ENCODE peak calls at places on chromosomes 2 and 18, in nine cellular contexts. One of them, this sample, is unnamed.

GRCh38 chr18:39801848-39802247 is 2153.2 kb upstream of the PIK3C3 start:
- DNase-seq in foreskin fibroblast: no peak
- DNase-seq in thyroid gland: no peak
- DNase-seq in endodermal cell: no peak
- DNase-seq in A549: peak
- DNase-seq in ovary: no peak
- DNase-seq in astrocyte of the spinal cord: no peak
- DNase-seq in A673: no peak
- DNase-seq in dorsolateral prefrontal cortex: no peak
- DNase-seq in this sample: no peak

GRCh38 chr2:211455225-211455841 is 898.9 kb downstream of the CPS1 start:
- DNase-seq in dorsolateral prefrontal cortex: peak
- DNase-seq in endodermal cell: peak
- DNase-seq in astrocyte of the spinal cord: peak
- DNase-seq in A549: peak
- DNase-seq in A673: peak
- DNase-seq in thyroid gland: peak
- DNase-seq in foreskin fibroblast: peak
- DNase-seq in ovary: peak
- DNase-seq in this sample: no peak

GRCh38 chr2:152762202-152762601 is 43.8 kb downstream of the ARL6IP6 start:
- DNase-seq in ovary: no peak
- DNase-seq in endodermal cell: peak
- DNase-seq in astrocyte of the spinal cord: peak
- DNase-seq in dorsolateral prefrontal cortex: no peak
- DNase-seq in thyroid gland: no peak
- DNase-seq in foreskin fibroblast: peak
- DNase-seq in A549: no peak
- DNase-seq in A673: peak
- DNase-seq in this sample: no peak

GRCh38 chr2:102025016-102025491 is 33.3 kb downstream of the IL1R2 start:
- DNase-seq in A673: no peak
- DNase-seq in endodermal cell: no peak
- DNase-seq in ovary: no peak
- DNase-seq in foreskin fibroblast: peak
- DNase-seq in astrocyte of the spinal cord: peak
- DNase-seq in dorsolateral prefrontal cortex: no peak
- DNase-seq in thyroid gland: no peak
- DNase-seq in A549: no peak
- DNase-seq in this sample: no peak

GRCh38 chr2:190664240-190664639 is 15.4 kb downstream of the NAB1 start:
- DNase-seq in ovary: no peak
- DNase-seq in thyroid gland: no peak
- DNase-seq in astrocyte of the spinal cord: peak
- DNase-seq in A673: no peak
- DNase-seq in endodermal cell: no peak
- DNase-seq in foreskin fibroblast: no peak
- DNase-seq in dorsolateral prefrontal cortex: no peak
- DNase-seq in A549: no peak
- DNase-seq in this sample: no peak

GRCh38 chr2:72969706-72970105 is 52.4 kb downstream of the EMX1 start:
- DNase-seq in dorsolateral prefrontal cortex: no peak
- DNase-seq in A673: no peak
- DNase-seq in astrocyte of the spinal cord: no peak
- DNase-seq in foreskin fibroblast: no peak
- DNase-seq in A549: no peak
- DNase-seq in endodermal cell: no peak
- DNase-seq in thyroid gland: no peak
- DNase-seq in ovary: no peak
- DNase-seq in this sample: peak

GRCh38 chr2:113117594-113118262 is 9.7 kb upstream of the IL1RN start:
- DNase-seq in dorsolateral prefrontal cortex: no peak
- DNase-seq in astrocyte of the spinal cord: peak
- DNase-seq in A673: no peak
- DNase-seq in A549: no peak
- DNase-seq in foreskin fibroblast: peak
- DNase-seq in thyroid gland: peak
- DNase-seq in endodermal cell: no peak
- DNase-seq in ovary: no peak
- DNase-seq in this sample: peak

GRCh38 chr2:19109521-19109920 is 248.9 kb downstream of the OSR1 start:
- DNase-seq in A549: no peak
- DNase-seq in ovary: no peak
- DNase-seq in A673: no peak
- DNase-seq in astrocyte of the spinal cord: peak
- DNase-seq in dorsolateral prefrontal cortex: no peak
- DNase-seq in endodermal cell: no peak
- DNase-seq in foreskin fibroblast: no peak
- DNase-seq in thyroid gland: no peak
- DNase-seq in this sample: no peak

GRCh38 chr2:104250635-104251034 is 603.3 kb upstream of the POU3F3 start:
- DNase-seq in astrocyte of the spinal cord: no peak
- DNase-seq in dorsolateral prefrontal cortex: no peak
- DNase-seq in A673: no peak
- DNase-seq in ovary: no peak
- DNase-seq in endodermal cell: no peak
- DNase-seq in foreskin fibroblast: no peak
- DNase-seq in thyroid gland: no peak
- DNase-seq in A549: peak
- DNase-seq in this sample: no peak

GRCh38 chr2:237290249-237290648 is 123.7 kb downstream of the COL6A3 start:
- DNase-seq in dorsolateral prefrontal cortex: no peak
- DNase-seq in thyroid gland: peak
- DNase-seq in A549: no peak
- DNase-seq in foreskin fibroblast: peak
- DNase-seq in endodermal cell: no peak
- DNase-seq in ovary: peak
- DNase-seq in A673: no peak
- DNase-seq in astrocyte of the spinal cord: no peak
- DNase-seq in this sample: peak

GRCh38 chr18:48948112-48949050 is 2.4 kb downstream of the SMAD7 start:
- DNase-seq in A549: no peak
- DNase-seq in dorsolateral prefrontal cortex: peak
- DNase-seq in endodermal cell: peak
- DNase-seq in thyroid gland: peak
- DNase-seq in astrocyte of the spinal cord: peak
- DNase-seq in foreskin fibroblast: peak
- DNase-seq in A673: peak
- DNase-seq in ovary: no peak
- DNase-seq in this sample: peak

GRCh38 chr18:79857082-79857661 is 59.4 kb downstream of the KCNG2 start:
- DNase-seq in thyroid gland: peak
- DNase-seq in A673: peak
- DNase-seq in endodermal cell: peak
- DNase-seq in foreskin fibroblast: peak
- DNase-seq in dorsolateral prefrontal cortex: no peak
- DNase-seq in astrocyte of the spinal cord: peak
- DNase-seq in ovary: no peak
- DNase-seq in A549: peak
- DNase-seq in this sample: no peak

GRCh38 chr2:220580113-220580512 is 952.7 kb downstream of the SLC4A3 start:
- DNase-seq in foreskin fibroblast: no peak
- DNase-seq in dorsolateral prefrontal cortex: no peak
- DNase-seq in endodermal cell: no peak
- DNase-seq in A673: no peak
- DNase-seq in ovary: no peak
- DNase-seq in astrocyte of the spinal cord: no peak
- DNase-seq in A549: no peak
- DNase-seq in thyroid gland: no peak
- DNase-seq in this sample: no peak

GRCh38 chr18:55085557-55086285 is 126.5 kb upstream of the CCDC68 start:
- DNase-seq in A549: no peak
- DNase-seq in A673: no peak
- DNase-seq in endodermal cell: no peak
- DNase-seq in astrocyte of the spinal cord: no peak
- DNase-seq in ovary: no peak
- DNase-seq in foreskin fibroblast: no peak
- DNase-seq in dorsolateral prefrontal cortex: no peak
- DNase-seq in thyroid gland: no peak
- DNase-seq in this sample: no peak

GRCh38 chr2:94762600-94762999 is 108.6 kb upstream of the TEKT4 start:
- DNase-seq in dorsolateral prefrontal cortex: no peak
- DNase-seq in endodermal cell: no peak
- DNase-seq in A673: no peak
- DNase-seq in foreskin fibroblast: no peak
- DNase-seq in astrocyte of the spinal cord: no peak
- DNase-seq in A549: no peak
- DNase-seq in ovary: no peak
- DNase-seq in thyroid gland: no peak
- DNase-seq in this sample: no peak

GRCh38 chr2:63589148-63589972 is 597 bp downstream of the MDH1 start:
- DNase-seq in dorsolateral prefrontal cortex: no peak
- DNase-seq in A673: peak
- DNase-seq in foreskin fibroblast: peak
- DNase-seq in thyroid gland: no peak
- DNase-seq in endodermal cell: no peak
- DNase-seq in ovary: no peak
- DNase-seq in A549: peak
- DNase-seq in astrocyte of the spinal cord: no peak
- DNase-seq in this sample: no peak

GRCh38 chr18:46174317-46175039 is 70.3 kb downstream of the HAUS1 start:
- DNase-seq in dorsolateral prefrontal cortex: no peak
- DNase-seq in astrocyte of the spinal cord: peak
- DNase-seq in ovary: no peak
- DNase-seq in A549: no peak
- DNase-seq in thyroid gland: peak
- DNase-seq in foreskin fibroblast: peak
- DNase-seq in endodermal cell: peak
- DNase-seq in A673: peak
- DNase-seq in this sample: peak

GRCh38 chr2:55231546-55232083 is 478 bp downstream of the CLHC1 start:
- DNase-seq in thyroid gland: no peak
- DNase-seq in astrocyte of the spinal cord: peak
- DNase-seq in foreskin fibroblast: peak
- DNase-seq in A549: no peak
- DNase-seq in dorsolateral prefrontal cortex: no peak
- DNase-seq in ovary: no peak
- DNase-seq in A673: no peak
- DNase-seq in endodermal cell: no peak
- DNase-seq in this sample: no peak

GRCh38 chr2:187654535-187654934 is 100.3 kb upstream of the TFPI start:
- DNase-seq in ovary: no peak
- DNase-seq in thyroid gland: peak
- DNase-seq in foreskin fibroblast: no peak
- DNase-seq in A549: no peak
- DNase-seq in A673: no peak
- DNase-seq in endodermal cell: peak
- DNase-seq in dorsolateral prefrontal cortex: no peak
- DNase-seq in astrocyte of the spinal cord: no peak
- DNase-seq in this sample: no peak

DNA sequence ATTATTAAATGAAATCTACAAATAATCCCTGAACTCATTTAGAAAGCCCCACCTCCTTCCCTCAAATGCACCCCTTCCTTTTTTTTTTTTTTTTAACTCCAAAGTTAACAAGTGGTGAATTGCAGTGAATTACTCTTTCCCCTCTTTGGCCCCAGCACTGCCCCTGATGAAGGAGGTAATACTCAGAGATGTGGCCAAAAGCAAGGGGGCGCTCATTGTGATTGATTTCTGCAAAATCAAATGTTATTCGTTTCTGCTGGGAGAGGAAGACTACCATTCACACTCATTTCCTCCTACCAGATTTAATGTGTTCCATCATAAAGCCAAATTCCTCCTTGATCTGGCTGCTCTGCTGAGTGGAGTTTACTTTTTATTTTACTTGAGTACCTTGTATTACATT is 259.4 kb downstream of the GPD2 start:
- DNase-seq in A549: no peak
- DNase-seq in ovary: no peak
- DNase-seq in thyroid gland: no peak
- DNase-seq in dorsolateral prefrontal cortex: no peak
- DNase-seq in A673: no peak
- DNase-seq in astrocyte of the spinal cord: no peak
- DNase-seq in endodermal cell: peak
- DNase-seq in foreskin fibroblast: no peak
- DNase-seq in this sample: no peak
- TF ChIP-seq CTCF in A549: no peak
- TF ChIP-seq CTCF in ovary: no peak
- TF ChIP-seq CTCF in thyroid gland: no peak
- TF ChIP-seq CTCF in dorsolateral prefrontal cortex: no peak
- TF ChIP-seq CTCF in A673: no peak
- TF ChIP-seq CTCF in astrocyte of the spinal cord: no peak
- TF ChIP-seq CTCF in endodermal cell: peak
- TF ChIP-seq CTCF in foreskin fibroblast: no peak
- TF ChIP-seq CTCF in this sample: no peak

GRCh38 chr2:222797308-222797707 is 63.5 kb upstream of the ACSL3 start:
- DNase-seq in endodermal cell: no peak
- DNase-seq in ovary: no peak
- DNase-seq in astrocyte of the spinal cord: peak
- DNase-seq in dorsolateral prefrontal cortex: no peak
- DNase-seq in A549: peak
- DNase-seq in thyroid gland: no peak
- DNase-seq in A673: peak
- DNase-seq in foreskin fibroblast: peak
- DNase-seq in this sample: no peak
- H3K4me3 ChIP-seq in endodermal cell: no peak
- H3K4me3 ChIP-seq in ovary: no peak
- H3K4me3 ChIP-seq in astrocyte of the spinal cord: no peak
- H3K4me3 ChIP-seq in dorsolateral prefrontal cortex: no peak
- H3K4me3 ChIP-seq in A549: no peak
- H3K4me3 ChIP-seq in thyroid gland: no peak
- H3K4me3 ChIP-seq in A673: no peak
- H3K4me3 ChIP-seq in foreskin fibroblast: no peak
- H3K4me3 ChIP-seq in this sample: no peak

DNA sequence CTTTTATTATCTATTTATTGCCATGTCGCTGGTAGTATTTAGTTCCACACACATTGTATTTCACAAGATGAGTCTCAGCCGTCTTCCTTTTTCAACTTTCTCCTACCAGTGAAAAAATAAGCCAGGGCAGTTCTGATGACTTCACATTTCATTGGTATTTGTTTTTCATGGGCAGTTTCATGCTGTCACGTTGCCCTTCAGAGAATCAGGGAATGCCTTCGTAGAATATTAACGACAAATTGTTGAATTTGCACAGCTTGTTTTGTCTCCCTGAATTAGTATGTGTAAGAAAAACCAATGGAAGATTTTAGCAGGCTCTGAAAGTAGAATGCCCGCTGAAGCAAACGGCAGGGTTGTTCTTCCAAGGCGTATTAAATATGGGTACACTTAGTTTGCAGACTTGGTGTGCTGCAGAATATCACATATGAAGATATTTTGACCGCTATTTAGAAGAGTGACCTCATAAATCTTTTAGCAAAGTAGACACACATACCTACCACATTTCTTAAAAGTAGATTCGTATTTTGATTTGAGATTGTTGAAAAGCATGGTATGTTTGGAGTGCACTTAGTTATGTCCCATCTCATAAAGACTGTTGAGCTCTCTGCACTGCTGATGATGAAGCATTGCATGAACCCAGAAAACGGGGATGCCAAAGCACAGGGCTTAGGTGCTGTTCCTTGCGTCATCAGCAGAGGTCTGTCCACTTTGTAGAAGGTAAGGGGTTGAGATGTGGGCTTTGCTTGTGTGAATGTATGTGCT is 2.9 kb downstream of the NEDD4L start:
- DNase-seq in A549: no peak
- DNase-seq in endodermal cell: no peak
- DNase-seq in thyroid gland: no peak
- DNase-seq in A673: no peak
- DNase-seq in dorsolateral prefrontal cortex: no peak
- DNase-seq in astrocyte of the spinal cord: no peak
- DNase-seq in ovary: no peak
- DNase-seq in foreskin fibroblast: no peak
- DNase-seq in this sample: no peak
- TF ChIP-seq CTCF in A549: no peak
- TF ChIP-seq CTCF in endodermal cell: peak
- TF ChIP-seq CTCF in thyroid gland: no peak
- TF ChIP-seq CTCF in A673: no peak
- TF ChIP-seq CTCF in dorsolateral prefrontal cortex: no peak
- TF ChIP-seq CTCF in astrocyte of the spinal cord: no peak
- TF ChIP-seq CTCF in ovary: no peak
- TF ChIP-seq CTCF in foreskin fibroblast: no peak
- TF ChIP-seq CTCF in this sample: no peak

GRCh38 chr2:233461481-233461891 is 105.1 kb downstream of the USP40 start:
- DNase-seq in ovary: no peak
- DNase-seq in astrocyte of the spinal cord: no peak
- DNase-seq in foreskin fibroblast: no peak
- DNase-seq in dorsolateral prefrontal cortex: no peak
- DNase-seq in endodermal cell: no peak
- DNase-seq in thyroid gland: no peak
- DNase-seq in A549: no peak
- DNase-seq in A673: no peak
- DNase-seq in this sample: no peak
- H3K4me3 ChIP-seq in ovary: no peak
- H3K4me3 ChIP-seq in astrocyte of the spinal cord: no peak
- H3K4me3 ChIP-seq in foreskin fibroblast: no peak
- H3K4me3 ChIP-seq in dorsolateral prefrontal cortex: no peak
- H3K4me3 ChIP-seq in endodermal cell: no peak
- H3K4me3 ChIP-seq in thyroid gland: no peak
- H3K4me3 ChIP-seq in A549: no peak
- H3K4me3 ChIP-seq in A673: no peak
- H3K4me3 ChIP-seq in this sample: no peak